ENCODE peak calls at places on chromosome 16, in four cellular contexts. One of them, this sample, is unnamed.

GRCh38 chr16:12901204-12901596 is 198 bp upstream of the SHISA9 start:
- DNase-seq in stimulated activated CD4-positive, alpha-beta T cell treated with anti-CD3 and anti-CD28 coated beads, Interleukin-15, amount 100 ng/mL, for 1 hour: no peak
- DNase-seq in activated CD4-positive, alpha-beta T cell treated with anti-CD3 and anti-CD28 coated beads, Interleukin-2, amount 50 U/mL, for 1 hour: no peak
- DNase-seq in natural killer cell: no peak
- DNase-seq in this sample: no peak

GRCh38 chr16:85166699-85167588 is 54.7 kb upstream of the CIBAR2 start:
- DNase-seq in stimulated activated CD4-positive, alpha-beta T cell treated with anti-CD3 and anti-CD28 coated beads, Interleukin-15, amount 100 ng/mL, for 1 hour: no peak
- DNase-seq in activated CD4-positive, alpha-beta T cell treated with anti-CD3 and anti-CD28 coated beads, Interleukin-2, amount 50 U/mL, for 1 hour: no peak
- DNase-seq in natural killer cell: no peak
- DNase-seq in this sample: no peak

GRCh38 chr16:19923396-19923795 is 38.7 kb upstream of the GPRC5B start:
- DNase-seq in stimulated activated CD4-positive, alpha-beta T cell treated with anti-CD3 and anti-CD28 coated beads, Interleukin-15, amount 100 ng/mL, for 1 hour: no peak
- DNase-seq in activated CD4-positive, alpha-beta T cell treated with anti-CD3 and anti-CD28 coated beads, Interleukin-2, amount 50 U/mL, for 1 hour: no peak
- DNase-seq in natural killer cell: no peak
- DNase-seq in this sample: no peak

GRCh38 chr16:65121870-65122723 is at the start of gene CDH11:
- DNase-seq in stimulated activated CD4-positive, alpha-beta T cell treated with anti-CD3 and anti-CD28 coated beads, Interleukin-15, amount 100 ng/mL, for 1 hour: no peak
- DNase-seq in activated CD4-positive, alpha-beta T cell treated with anti-CD3 and anti-CD28 coated beads, Interleukin-2, amount 50 U/mL, for 1 hour: no peak
- DNase-seq in natural killer cell: no peak
- DNase-seq in this sample: peak

GRCh38 chr16:89641719-89642187 is 15.8 kb downstream of the CHMP1A start:
- DNase-seq in stimulated activated CD4-positive, alpha-beta T cell treated with anti-CD3 and anti-CD28 coated beads, Interleukin-15, amount 100 ng/mL, for 1 hour: no peak
- DNase-seq in activated CD4-positive, alpha-beta T cell treated with anti-CD3 and anti-CD28 coated beads, Interleukin-2, amount 50 U/mL, for 1 hour: no peak
- DNase-seq in natural killer cell: no peak
- DNase-seq in this sample: no peak

GRCh38 chr16:31071861-31072260 is 2.2 kb downstream of the ZNF668 start:
- DNase-seq in stimulated activated CD4-positive, alpha-beta T cell treated with anti-CD3 and anti-CD28 coated beads, Interleukin-15, amount 100 ng/mL, for 1 hour: no peak
- DNase-seq in activated CD4-positive, alpha-beta T cell treated with anti-CD3 and anti-CD28 coated beads, Interleukin-2, amount 50 U/mL, for 1 hour: no peak
- DNase-seq in natural killer cell: no peak
- DNase-seq in this sample: no peak

GRCh38 chr16:82788919-82789318 is 162.2 kb downstream of the CDH13 start:
- DNase-seq in stimulated activated CD4-positive, alpha-beta T cell treated with anti-CD3 and anti-CD28 coated beads, Interleukin-15, amount 100 ng/mL, for 1 hour: no peak
- DNase-seq in activated CD4-positive, alpha-beta T cell treated with anti-CD3 and anti-CD28 coated beads, Interleukin-2, amount 50 U/mL, for 1 hour: no peak
- DNase-seq in natural killer cell: no peak
- DNase-seq in this sample: no peak

GRCh38 chr16:20683812-20684211 is 13.7 kb downstream of the ACSM1 start:
- DNase-seq in stimulated activated CD4-positive, alpha-beta T cell treated with anti-CD3 and anti-CD28 coated beads, Interleukin-15, amount 100 ng/mL, for 1 hour: no peak
- DNase-seq in activated CD4-positive, alpha-beta T cell treated with anti-CD3 and anti-CD28 coated beads, Interleukin-2, amount 50 U/mL, for 1 hour: no peak
- DNase-seq in natural killer cell: no peak
- DNase-seq in this sample: no peak

GRCh38 chr16:59886021-59886420 is 1151.9 kb upstream of the GOT2 start:
- DNase-seq in stimulated activated CD4-positive, alpha-beta T cell treated with anti-CD3 and anti-CD28 coated beads, Interleukin-15, amount 100 ng/mL, for 1 hour: no peak
- DNase-seq in activated CD4-positive, alpha-beta T cell treated with anti-CD3 and anti-CD28 coated beads, Interleukin-2, amount 50 U/mL, for 1 hour: no peak
- DNase-seq in natural killer cell: no peak
- DNase-seq in this sample: no peak

GRCh38 chr16:77943770-77944169 is 78.6 kb upstream of the CLEC3A start:
- DNase-seq in stimulated activated CD4-positive, alpha-beta T cell treated with anti-CD3 and anti-CD28 coated beads, Interleukin-15, amount 100 ng/mL, for 1 hour: no peak
- DNase-seq in activated CD4-positive, alpha-beta T cell treated with anti-CD3 and anti-CD28 coated beads, Interleukin-2, amount 50 U/mL, for 1 hour: no peak
- DNase-seq in natural killer cell: no peak
- DNase-seq in this sample: no peak